ENCODE peak calls at places on chromosomes 13 and 19, in eight cellular contexts. One of them, this sample, is unnamed.

GRCh38 chr13:42836930-42837329 is 55.5 kb downstream of the FAM216B start:
- DNase-seq in fibroblast of villous mesenchyme: peak
- DNase-seq in effector CD4-positive, alpha-beta T cell: no peak
- DNase-seq in GM03348: peak
- DNase-seq in NCI-H345: no peak
- DNase-seq in NCI-H2227 treated with DMSO at 0.1 percent for 48 hours: peak
- DNase-seq in NCI-H2081: no peak
- DNase-seq in CD8-positive, alpha-beta T cell: no peak
- DNase-seq in this sample: no peak

GRCh38 chr19:46426035-46426505 is 2.7 kb downstream of the PNMA8C start:
- DNase-seq in fibroblast of villous mesenchyme: no peak
- DNase-seq in effector CD4-positive, alpha-beta T cell: no peak
- DNase-seq in GM03348: no peak
- DNase-seq in NCI-H345: no peak
- DNase-seq in NCI-H2227 treated with DMSO at 0.1 percent for 48 hours: no peak
- DNase-seq in NCI-H2081: no peak
- DNase-seq in CD8-positive, alpha-beta T cell: no peak
- DNase-seq in this sample: no peak

GRCh38 chr19:2038284-2039081 is 12.6 kb downstream of the MKNK2 start:
- DNase-seq in fibroblast of villous mesenchyme: no peak
- DNase-seq in effector CD4-positive, alpha-beta T cell: no peak
- DNase-seq in GM03348: no peak
- DNase-seq in NCI-H345: no peak
- DNase-seq in NCI-H2227 treated with DMSO at 0.1 percent for 48 hours: no peak
- DNase-seq in NCI-H2081: no peak
- DNase-seq in CD8-positive, alpha-beta T cell: no peak
- DNase-seq in this sample: no peak

GRCh38 chr13:49058761-49059160 is 83.0 kb downstream of the FNDC3A start:
- DNase-seq in fibroblast of villous mesenchyme: no peak
- DNase-seq in effector CD4-positive, alpha-beta T cell: no peak
- DNase-seq in GM03348: no peak
- DNase-seq in NCI-H345: no peak
- DNase-seq in NCI-H2227 treated with DMSO at 0.1 percent for 48 hours: no peak
- DNase-seq in NCI-H2081: no peak
- DNase-seq in CD8-positive, alpha-beta T cell: no peak
- DNase-seq in this sample: no peak

GRCh38 chr19:35549174-35549788 is 3.9 kb downstream of the TMEM147 start:
- DNase-seq in fibroblast of villous mesenchyme: peak
- DNase-seq in effector CD4-positive, alpha-beta T cell: peak
- DNase-seq in GM03348: peak
- DNase-seq in NCI-H345: peak
- DNase-seq in NCI-H2227 treated with DMSO at 0.1 percent for 48 hours: peak
- DNase-seq in NCI-H2081: peak
- DNase-seq in CD8-positive, alpha-beta T cell: peak
- DNase-seq in this sample: no peak

GRCh38 chr19:45668342-45668871 is 386 bp downstream of the GIPR start:
- DNase-seq in fibroblast of villous mesenchyme: no peak
- DNase-seq in effector CD4-positive, alpha-beta T cell: no peak
- DNase-seq in GM03348: no peak
- DNase-seq in NCI-H345: no peak
- DNase-seq in NCI-H2227 treated with DMSO at 0.1 percent for 48 hours: no peak
- DNase-seq in NCI-H2081: no peak
- DNase-seq in CD8-positive, alpha-beta T cell: peak
- DNase-seq in this sample: no peak

GRCh38 chr13:79336971-79337370 is 69.1 kb downstream of the RBM26 start:
- DNase-seq in fibroblast of villous mesenchyme: no peak
- DNase-seq in effector CD4-positive, alpha-beta T cell: no peak
- DNase-seq in GM03348: no peak
- DNase-seq in NCI-H345: no peak
- DNase-seq in NCI-H2227 treated with DMSO at 0.1 percent for 48 hours: no peak
- DNase-seq in NCI-H2081: no peak
- DNase-seq in CD8-positive, alpha-beta T cell: no peak
- DNase-seq in this sample: no peak

GRCh38 chr13:60229708-60230272 is 66.1 kb upstream of the DIAPH3 start:
- DNase-seq in fibroblast of villous mesenchyme: no peak
- DNase-seq in effector CD4-positive, alpha-beta T cell: no peak
- DNase-seq in GM03348: no peak
- DNase-seq in NCI-H345: peak
- DNase-seq in NCI-H2227 treated with DMSO at 0.1 percent for 48 hours: peak
- DNase-seq in NCI-H2081: peak
- DNase-seq in CD8-positive, alpha-beta T cell: no peak
- DNase-seq in this sample: peak

GRCh38 chr13:30850204-30850866 is 55.7 kb upstream of the MEDAG start:
- DNase-seq in fibroblast of villous mesenchyme: no peak
- DNase-seq in effector CD4-positive, alpha-beta T cell: no peak
- DNase-seq in GM03348: no peak
- DNase-seq in NCI-H345: no peak
- DNase-seq in NCI-H2227 treated with DMSO at 0.1 percent for 48 hours: no peak
- DNase-seq in NCI-H2081: no peak
- DNase-seq in CD8-positive, alpha-beta T cell: no peak
- DNase-seq in this sample: no peak

GRCh38 chr19:20926796-20927195 is 3.7 kb downstream of the ZNF85 start:
- DNase-seq in fibroblast of villous mesenchyme: peak
- DNase-seq in effector CD4-positive, alpha-beta T cell: no peak
- DNase-seq in GM03348: peak
- DNase-seq in NCI-H345: no peak
- DNase-seq in NCI-H2227 treated with DMSO at 0.1 percent for 48 hours: no peak
- DNase-seq in NCI-H2081: no peak
- DNase-seq in CD8-positive, alpha-beta T cell: no peak
- DNase-seq in this sample: no peak

GRCh38 chr19:3036119-3036794 is 7.2 kb upstream of the TLE2 start:
- DNase-seq in fibroblast of villous mesenchyme: peak
- DNase-seq in effector CD4-positive, alpha-beta T cell: peak
- DNase-seq in GM03348: peak
- DNase-seq in NCI-H345: peak
- DNase-seq in NCI-H2227 treated with DMSO at 0.1 percent for 48 hours: peak
- DNase-seq in NCI-H2081: peak
- DNase-seq in CD8-positive, alpha-beta T cell: peak
- DNase-seq in this sample: peak

GRCh38 chr19:57667220-57667619 is 1.5 kb upstream of the ZSCAN4 start:
- DNase-seq in fibroblast of villous mesenchyme: no peak
- DNase-seq in effector CD4-positive, alpha-beta T cell: no peak
- DNase-seq in GM03348: no peak
- DNase-seq in NCI-H345: no peak
- DNase-seq in NCI-H2227 treated with DMSO at 0.1 percent for 48 hours: no peak
- DNase-seq in NCI-H2081: no peak
- DNase-seq in CD8-positive, alpha-beta T cell: no peak
- DNase-seq in this sample: no peak

GRCh38 chr13:47598340-47598911 is 402.6 kb downstream of the SUCLA2 start:
- DNase-seq in fibroblast of villous mesenchyme: peak
- DNase-seq in effector CD4-positive, alpha-beta T cell: no peak
- DNase-seq in GM03348: peak
- DNase-seq in NCI-H345: no peak
- DNase-seq in NCI-H2227 treated with DMSO at 0.1 percent for 48 hours: no peak
- DNase-seq in NCI-H2081: no peak
- DNase-seq in CD8-positive, alpha-beta T cell: no peak
- DNase-seq in this sample: no peak

GRCh38 chr13:101514695-101515275 is 62.3 kb downstream of the ITGBL1 start:
- DNase-seq in fibroblast of villous mesenchyme: peak
- DNase-seq in effector CD4-positive, alpha-beta T cell: no peak
- DNase-seq in GM03348: no peak
- DNase-seq in NCI-H345: peak
- DNase-seq in NCI-H2227 treated with DMSO at 0.1 percent for 48 hours: peak
- DNase-seq in NCI-H2081: peak
- DNase-seq in CD8-positive, alpha-beta T cell: no peak
- DNase-seq in this sample: peak

GRCh38 chr19:31694761-31695160 is 345.5 kb upstream of the TSHZ3 start:
- DNase-seq in fibroblast of villous mesenchyme: no peak
- DNase-seq in effector CD4-positive, alpha-beta T cell: no peak
- DNase-seq in GM03348: no peak
- DNase-seq in NCI-H345: no peak
- DNase-seq in NCI-H2227 treated with DMSO at 0.1 percent for 48 hours: no peak
- DNase-seq in NCI-H2081: no peak
- DNase-seq in CD8-positive, alpha-beta T cell: no peak
- DNase-seq in this sample: no peak

GRCh38 chr19:5238700-5239099 is 101.9 kb downstream of the PTPRS start:
- DNase-seq in fibroblast of villous mesenchyme: no peak
- DNase-seq in effector CD4-positive, alpha-beta T cell: no peak
- DNase-seq in GM03348: no peak
- DNase-seq in NCI-H345: no peak
- DNase-seq in NCI-H2227 treated with DMSO at 0.1 percent for 48 hours: no peak
- DNase-seq in NCI-H2081: no peak
- DNase-seq in CD8-positive, alpha-beta T cell: no peak
- DNase-seq in this sample: no peak

GRCh38 chr19:49851456-49852259 is 699 bp downstream of the PTOV1 start:
- DNase-seq in fibroblast of villous mesenchyme: peak
- DNase-seq in effector CD4-positive, alpha-beta T cell: peak
- DNase-seq in GM03348: peak
- DNase-seq in NCI-H345: peak
- DNase-seq in NCI-H2227 treated with DMSO at 0.1 percent for 48 hours: no peak
- DNase-seq in NCI-H2081: peak
- DNase-seq in CD8-positive, alpha-beta T cell: no peak
- DNase-seq in this sample: no peak

GRCh38 chr13:111344471-111345191 is 24.2 kb downstream of the TEX29 start:
- DNase-seq in fibroblast of villous mesenchyme: peak
- DNase-seq in effector CD4-positive, alpha-beta T cell: no peak
- DNase-seq in GM03348: no peak
- DNase-seq in NCI-H345: peak
- DNase-seq in NCI-H2227 treated with DMSO at 0.1 percent for 48 hours: no peak
- DNase-seq in NCI-H2081: peak
- DNase-seq in CD8-positive, alpha-beta T cell: no peak
- DNase-seq in this sample: no peak

GRCh38 chr13:42539670-42540069 is 34.3 kb upstream of the TNFSF11 start:
- DNase-seq in fibroblast of villous mesenchyme: no peak
- DNase-seq in effector CD4-positive, alpha-beta T cell: no peak
- DNase-seq in GM03348: no peak
- DNase-seq in NCI-H345: no peak
- DNase-seq in NCI-H2227 treated with DMSO at 0.1 percent for 48 hours: no peak
- DNase-seq in NCI-H2081: no peak
- DNase-seq in CD8-positive, alpha-beta T cell: no peak
- DNase-seq in this sample: no peak

GRCh38 chr19:47280183-47280797 is 5.6 kb downstream of the INAFM1 start:
- DNase-seq in fibroblast of villous mesenchyme: no peak
- DNase-seq in effector CD4-positive, alpha-beta T cell: peak
- DNase-seq in GM03348: peak
- DNase-seq in NCI-H345: no peak
- DNase-seq in NCI-H2227 treated with DMSO at 0.1 percent for 48 hours: no peak
- DNase-seq in NCI-H2081: no peak
- DNase-seq in CD8-positive, alpha-beta T cell: no peak
- DNase-seq in this sample: no peak

GRCh38 chr19:13756210-13756609 is 8.1 kb upstream of the MRI1 start:
- DNase-seq in fibroblast of villous mesenchyme: no peak
- DNase-seq in effector CD4-positive, alpha-beta T cell: no peak
- DNase-seq in GM03348: no peak
- DNase-seq in NCI-H345: no peak
- DNase-seq in NCI-H2227 treated with DMSO at 0.1 percent for 48 hours: no peak
- DNase-seq in NCI-H2081: no peak
- DNase-seq in CD8-positive, alpha-beta T cell: no peak
- DNase-seq in this sample: no peak

GRCh38 chr19:45764947-45765346 is 4.1 kb downstream of the SIX5 start:
- DNase-seq in fibroblast of villous mesenchyme: no peak
- DNase-seq in effector CD4-positive, alpha-beta T cell: no peak
- DNase-seq in GM03348: no peak
- DNase-seq in NCI-H345: no peak
- DNase-seq in NCI-H2227 treated with DMSO at 0.1 percent for 48 hours: no peak
- DNase-seq in NCI-H2081: no peak
- DNase-seq in CD8-positive, alpha-beta T cell: no peak
- DNase-seq in this sample: no peak

This sample was measured in NCI-H1417 treated with DMSO at 0.1 percent for 48 hours.